ENCODE peak calls at places on chromosomes 5 and 9, in eight cellular contexts. L is PC-3, W is mucosa of descending colon, T is lower leg skin, Q is B cell, R is upper lobe of right lung, P is GM10248, J is astrocyte of the spinal cord. Y is an unnamed sample.

GRCh38 chr9:137797206-137798120 is 80.1 kb upstream of the CACNA1B start:
- DNase-seq in L (no peak), W (no peak), T (no peak), Q (no peak), R (no peak), P (no peak), J (no peak), Y (no peak)

GRCh38 chr5:119512277-119512676 is 60.0 kb downstream of the HSD17B4 start:
- DNase-seq in L (no peak), W (no peak), T (no peak), Q (no peak), R (no peak), P (no peak), J (no peak), Y (no peak)

GRCh38 chr5:180139731-180140626 is 68.4 kb upstream of the RNF130 start:
- DNase-seq in L (no peak), W (no peak), T (no peak), Q (no peak), R (no peak), P (no peak), J (no peak), Y (peak; percentile 5)

GRCh38 chr9:138049779-138050471 is 172.3 kb downstream of the CACNA1B start:
- DNase-seq in L (no peak), W (no peak), T (no peak), Q (no peak), R (peak; percentile 57), P (no peak), J (no peak), Y (no peak)

GRCh38 chr9:112074250-112075008 is 100.7 kb downstream of the SUSD1 start:
- DNase-seq in L (peak; percentile 86), W (peak; percentile 90), T (peak; percentile 72), Q (peak; percentile 31), R (no peak), P (peak; percentile 45), J (peak; percentile 90), Y (no peak)

GRCh38 chr9:15942806-15943424 is 390.1 kb downstream of the CCDC171 start:
- DNase-seq in L (no peak), W (no peak), T (no peak), Q (no peak), R (no peak), P (no peak), J (no peak), Y (no peak)

GRCh38 chr5:147554285-147554817 is 44.5 kb upstream of the DPYSL3 start:
- DNase-seq in L (no peak), W (no peak), T (peak; percentile 15), Q (no peak), R (no peak), P (no peak), J (peak; percentile 94), Y (no peak)

GRCh38 chr9:9102295-9102694 is 1302.7 kb upstream of the DMAC1 start:
- DNase-seq in L (no peak), W (no peak), T (no peak), Q (no peak), R (no peak), P (no peak), J (no peak), Y (no peak)

GRCh38 chr5:137265457-137265856 is 233.7 kb downstream of the SPOCK1 start:
- DNase-seq in L (peak; percentile 35), W (no peak), T (no peak), Q (no peak), R (no peak), P (no peak), J (no peak), Y (no peak)

GRCh38 chr9:15707000-15707399 is 154.2 kb downstream of the CCDC171 start:
- DNase-seq in L (no peak), W (no peak), T (no peak), Q (no peak), R (no peak), P (no peak), J (no peak), Y (no peak)

GRCh38 chr5:157603333-157604190 is 28.0 kb upstream of the ADAM19 start:
- DNase-seq in L (peak; percentile 99), W (no peak), T (no peak), Q (no peak), R (no peak), P (no peak), J (peak; percentile 94), Y (no peak)

GRCh38 chr5:100667021-100667671 is 132.0 kb downstream of the FAM174A start:
- DNase-seq in L (peak; percentile 86), W (peak; percentile 7), T (no peak), Q (no peak), R (no peak), P (no peak), J (no peak), Y (no peak)

GRCh38 chr5:108729306-108729645 is 18.4 kb upstream of the FER start:
- DNase-seq in L (no peak), W (no peak), T (no peak), Q (no peak), R (no peak), P (no peak), J (no peak), Y (no peak)

GRCh38 chr5:177489119-177489716 is 8.2 kb downstream of the PDLIM7 start:
- DNase-seq in L (no peak), W (peak; percentile 71), T (no peak), Q (no peak), R (no peak), P (no peak), J (no peak), Y (no peak)

GRCh38 chr9:21506910-21507795 is 25.0 kb upstream of the IFNE start:
- DNase-seq in L (peak; percentile 63), W (no peak), T (no peak), Q (no peak), R (no peak), P (no peak), J (peak; percentile 85), Y (no peak)

GRCh38 chr5:96072791-96073165 is 111.1 kb upstream of the ELL2 start:
- DNase-seq in L (no peak), W (no peak), T (no peak), Q (no peak), R (no peak), P (no peak), J (no peak), Y (no peak)

GRCh38 chr9:132585954-132586829 is 3.8 kb downstream of the BARHL1 start:
- DNase-seq in L (no peak), W (no peak), T (no peak), Q (peak; percentile 76), R (no peak), P (no peak), J (no peak), Y (no peak)

GRCh38 chr9:98191210-98191609 is 1.2 kb downstream of the CORO2A start:
- DNase-seq in L (no peak), W (peak; percentile 19), T (no peak), Q (no peak), R (no peak), P (no peak), J (no peak), Y (no peak)
- TF ChIP-seq CTCF in L (no peak), W (no peak), T (no peak), Q (no peak), R (no peak), P (no peak), J (no peak), Y (no peak)

GRCh38 chr5:120817044-120817985 is 353.2 kb downstream of the PRR16 start:
- DNase-seq in L (peak; percentile 41), W (no peak), T (no peak), Q (no peak), R (no peak), P (no peak), J (peak; percentile 26), Y (no peak)
- TF ChIP-seq CTCF in L (peak; percentile 68), W (no peak), T (no peak), Q (no peak), R (peak; percentile 29), P (peak; percentile 4), J (peak; percentile 60), Y (no peak)

DNA sequence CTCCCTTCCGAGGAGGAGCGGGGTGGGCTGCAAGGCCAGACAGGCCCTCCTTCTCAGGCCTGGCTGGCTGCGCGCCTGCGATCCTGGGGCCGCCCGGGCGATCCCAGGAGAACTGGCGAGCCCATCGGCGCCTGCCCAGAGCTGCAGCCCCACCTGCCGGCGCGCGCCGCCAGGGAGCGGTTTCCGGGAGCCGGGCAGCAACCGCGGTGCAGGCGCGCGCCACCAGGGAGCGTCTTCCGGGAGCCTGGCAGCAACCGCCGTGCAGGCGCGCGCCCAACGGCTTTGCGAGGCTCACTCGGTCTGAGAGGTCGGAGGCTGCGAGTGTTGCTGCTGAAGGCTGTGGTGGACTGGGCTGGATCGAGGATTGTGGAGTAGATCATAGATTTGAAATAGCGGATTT is 668.7 kb downstream of the SPATA31A6 start:
- DNase-seq in L (peak; percentile 32), W (peak; percentile 9), T (peak; percentile 21), Q (peak; percentile 25), R (peak; percentile 56), P (no peak), J (peak; percentile 42), Y (no peak)
- TF ChIP-seq CTCF in L (peak; percentile 16), W (no peak), T (no peak), Q (no peak), R (peak; percentile 8), P (no peak), J (peak; percentile 36), Y (no peak)

GRCh38 chr5:59216845-59217244 is 634.0 kb downstream of the RAB3C start:
- DNase-seq in L (no peak), W (no peak), T (no peak), Q (no peak), R (no peak), P (no peak), J (no peak), Y (no peak)

GRCh38 chr5:59218424-59219045 is 635.7 kb downstream of the RAB3C start:
- DNase-seq in L (peak; percentile 1), W (no peak), T (no peak), Q (no peak), R (no peak), P (no peak), J (peak; percentile 35), Y (no peak)

GRCh38 chr5:59222687-59223511 is 640.0 kb downstream of the RAB3C start:
- DNase-seq in L (no peak), W (peak; percentile 45), T (peak; percentile 18), Q (no peak), R (no peak), P (no peak), J (no peak), Y (no peak)

GRCh38 chr5:59221769-59222168 is 638.9 kb downstream of the RAB3C start:
- DNase-seq in L (no peak), W (no peak), T (no peak), Q (no peak), R (no peak), P (no peak), J (no peak), Y (no peak)
- TF ChIP-seq CTCF in L (no peak), W (no peak), T (no peak), Q (no peak), R (no peak), P (no peak), J (no peak), Y (no peak)

GRCh38 chr9:97954550-97954989 is 16.6 kb upstream of the HEMGN start:
- DNase-seq in L (peak; percentile 57), W (peak; percentile 68), T (peak; percentile 15), Q (peak; percentile 51), R (no peak), P (peak; percentile 70), J (peak; percentile 9), Y (no peak)
- TF ChIP-seq CTCF in L (peak; percentile 70), W (peak; percentile 54), T (peak; percentile 17), Q (peak; percentile 76), R (peak; percentile 59), P (peak; percentile 66), J (peak; percentile 53), Y (no peak)